ENCODE peak calls at places on chromosomes 5 and 9, in five cellular contexts. One of them, this sample, is unnamed.

GRCh38 chr5:179240561-179240960 is 104.7 kb downstream of the ADAMTS2 start:
- DNase-seq in uterus: peak; percentile 7
- DNase-seq in Peyer's patch: no peak
- DNase-seq in stomach: no peak
- DNase-seq in testis: no peak
- DNase-seq in this sample: no peak

GRCh38 chr9:16521868-16522381 is 348.5 kb downstream of the BNC2 start:
- DNase-seq in uterus: peak; percentile 55
- DNase-seq in Peyer's patch: no peak
- DNase-seq in stomach: no peak
- DNase-seq in testis: no peak
- DNase-seq in this sample: peak; percentile 47

GRCh38 chr9:122860319-122861142 is 32.1 kb upstream of the PDCL start:
- DNase-seq in uterus: no peak
- DNase-seq in Peyer's patch: no peak
- DNase-seq in stomach: no peak
- DNase-seq in testis: no peak
- DNase-seq in this sample: no peak

GRCh38 chr9:38149647-38150046 is 80.6 kb upstream of the SHB start:
- DNase-seq in uterus: no peak
- DNase-seq in Peyer's patch: no peak
- DNase-seq in stomach: no peak
- DNase-seq in testis: no peak
- DNase-seq in this sample: no peak

GRCh38 chr9:124501771-124502320 is 5.4 kb downstream of the NR5A1 start:
- DNase-seq in uterus: no peak
- DNase-seq in Peyer's patch: no peak
- DNase-seq in stomach: no peak
- DNase-seq in testis: no peak
- DNase-seq in this sample: no peak

GRCh38 chr9:75085640-75086039 is 2.3 kb downstream of the NMRK1 start:
- DNase-seq in uterus: no peak
- DNase-seq in Peyer's patch: no peak
- DNase-seq in stomach: no peak
- DNase-seq in testis: no peak
- DNase-seq in this sample: no peak

GRCh38 chr9:73081979-73082657 is 69.5 kb upstream of the ANXA1 start:
- DNase-seq in uterus: no peak
- DNase-seq in Peyer's patch: no peak
- DNase-seq in stomach: no peak
- DNase-seq in testis: peak; percentile 44
- DNase-seq in this sample: peak; percentile 26

GRCh38 chr9:116572095-116572748 is 114.9 kb upstream of the TRIM32 start:
- DNase-seq in uterus: peak; percentile 95
- DNase-seq in Peyer's patch: peak; percentile 42
- DNase-seq in stomach: peak; percentile 93
- DNase-seq in testis: peak; percentile 91
- DNase-seq in this sample: peak; percentile 97

GRCh38 chr9:125633116-125633743 is 73.8 kb downstream of the MAPKAP1 start:
- DNase-seq in uterus: no peak
- DNase-seq in Peyer's patch: no peak
- DNase-seq in stomach: peak; percentile 43
- DNase-seq in testis: no peak
- DNase-seq in this sample: no peak

GRCh38 chr5:95284512-95285405 is at the start of gene MCTP1:
- DNase-seq in uterus: no peak
- DNase-seq in Peyer's patch: no peak
- DNase-seq in stomach: peak; percentile 32
- DNase-seq in testis: peak; percentile 48
- DNase-seq in this sample: no peak

GRCh38 chr5:137778772-137779564 is 24.8 kb upstream of the HNRNPA0 start:
- DNase-seq in uterus: no peak
- DNase-seq in Peyer's patch: no peak
- DNase-seq in stomach: no peak
- DNase-seq in testis: no peak
- DNase-seq in this sample: no peak

GRCh38 chr5:39461007-39461682 is 36.4 kb upstream of the DAB2 start:
- DNase-seq in uterus: no peak
- DNase-seq in Peyer's patch: no peak
- DNase-seq in stomach: peak; percentile 25
- DNase-seq in testis: peak; percentile 20
- DNase-seq in this sample: no peak

GRCh38 chr9:124758691-124759090 is 12.4 kb downstream of the NR6A1 start:
- DNase-seq in uterus: no peak
- DNase-seq in Peyer's patch: no peak
- DNase-seq in stomach: no peak
- DNase-seq in testis: no peak
- DNase-seq in this sample: no peak

GRCh38 chr5:77973253-77973609 is 197.1 kb upstream of the TBCA start:
- DNase-seq in uterus: no peak
- DNase-seq in Peyer's patch: no peak
- DNase-seq in stomach: no peak
- DNase-seq in testis: no peak
- DNase-seq in this sample: no peak

GRCh38 chr9:17881371-17881770 is 302.5 kb downstream of the SH3GL2 start:
- DNase-seq in uterus: no peak
- DNase-seq in Peyer's patch: no peak
- DNase-seq in stomach: no peak
- DNase-seq in testis: no peak
- DNase-seq in this sample: no peak

GRCh38 chr5:35745666-35746065 is 111.0 kb upstream of the IL7R start:
- DNase-seq in uterus: no peak
- DNase-seq in Peyer's patch: no peak
- DNase-seq in stomach: no peak
- DNase-seq in testis: no peak
- DNase-seq in this sample: no peak

GRCh38 chr5:139839918-139840317 is 44.3 kb downstream of the PSD2 start:
- DNase-seq in uterus: no peak
- DNase-seq in Peyer's patch: no peak
- DNase-seq in stomach: no peak
- DNase-seq in testis: no peak
- DNase-seq in this sample: no peak

GRCh38 chr5:2173067-2173466 is 290.3 kb upstream of the IRX4 start:
- DNase-seq in uterus: no peak
- DNase-seq in Peyer's patch: no peak
- DNase-seq in stomach: no peak
- DNase-seq in testis: no peak
- DNase-seq in this sample: no peak

GRCh38 chr9:81578606-81579005 is 110.7 kb downstream of the TLE1 start:
- DNase-seq in uterus: no peak
- DNase-seq in Peyer's patch: no peak
- DNase-seq in stomach: no peak
- DNase-seq in testis: no peak
- DNase-seq in this sample: peak; percentile 27

GRCh38 chr9:72552356-72552755 is 30.9 kb downstream of the TMC1 start:
- DNase-seq in uterus: no peak
- DNase-seq in Peyer's patch: no peak
- DNase-seq in stomach: no peak
- DNase-seq in testis: no peak
- DNase-seq in this sample: no peak

GRCh38 chr5:174688441-174689354 is 35.7 kb upstream of the MSX2 start:
- DNase-seq in uterus: no peak
- DNase-seq in Peyer's patch: no peak
- DNase-seq in stomach: no peak
- DNase-seq in testis: no peak
- DNase-seq in this sample: no peak

GRCh38 chr9:109440797-109441287 is 57.3 kb downstream of the PTPN3 start:
- DNase-seq in uterus: no peak
- DNase-seq in Peyer's patch: peak; percentile 22
- DNase-seq in stomach: peak; percentile 53
- DNase-seq in testis: peak; percentile 50
- DNase-seq in this sample: peak; percentile 93

GRCh38 chr5:115605436-115605835 is 3.2 kb upstream of the TICAM2 start:
- DNase-seq in uterus: no peak
- DNase-seq in Peyer's patch: no peak
- DNase-seq in stomach: no peak
- DNase-seq in testis: no peak
- DNase-seq in this sample: no peak

GRCh38 chr9:123996731-123997421 is 14.7 kb upstream of the LHX2 start:
- DNase-seq in uterus: no peak
- DNase-seq in Peyer's patch: peak; percentile 41
- DNase-seq in stomach: peak; percentile 36
- DNase-seq in testis: peak; percentile 50
- DNase-seq in this sample: no peak

GRCh38 chr5:147558826-147559225 is 49.0 kb upstream of the DPYSL3 start:
- DNase-seq in uterus: peak; percentile 65
- DNase-seq in Peyer's patch: no peak
- DNase-seq in stomach: no peak
- DNase-seq in testis: peak; percentile 46
- DNase-seq in this sample: peak; percentile 18

GRCh38 chr9:108476574-108476973 is 379.2 kb downstream of the ACTL7B start:
- DNase-seq in uterus: no peak
- DNase-seq in Peyer's patch: no peak
- DNase-seq in stomach: no peak
- DNase-seq in testis: no peak
- DNase-seq in this sample: no peak

GRCh38 chr5:176806137-176806536 is 4.2 kb upstream of the UNC5A start:
- DNase-seq in uterus: no peak
- DNase-seq in Peyer's patch: no peak
- DNase-seq in stomach: no peak
- DNase-seq in testis: no peak
- DNase-seq in this sample: peak; percentile 38

GRCh38 chr9:124769451-124770358 is 1.4 kb downstream of the NR6A1 start:
- DNase-seq in uterus: peak; percentile 29
- DNase-seq in Peyer's patch: no peak
- DNase-seq in stomach: no peak
- DNase-seq in testis: peak; percentile 30
- DNase-seq in this sample: peak; percentile 47

GRCh38 chr5:132257131-132258101 is at the start of gene PDLIM4:
- DNase-seq in uterus: peak; percentile 78
- DNase-seq in Peyer's patch: peak; percentile 6
- DNase-seq in stomach: no peak
- DNase-seq in testis: peak; percentile 37
- DNase-seq in this sample: no peak

GRCh38 chr5:114427204-114427603 is 65.3 kb downstream of the KCNN2 start:
- DNase-seq in uterus: no peak
- DNase-seq in Peyer's patch: no peak
- DNase-seq in stomach: no peak
- DNase-seq in testis: no peak
- DNase-seq in this sample: no peak
- TF ChIP-seq POLR2A in uterus: no peak
- TF ChIP-seq POLR2A in Peyer's patch: no peak
- TF ChIP-seq POLR2A in stomach: no peak
- TF ChIP-seq POLR2A in testis: no peak
- TF ChIP-seq POLR2A in this sample: no peak

GRCh38 chr5:74364507-74364906 is 276.0 kb downstream of the ENC1 start:
- DNase-seq in uterus: no peak
- DNase-seq in Peyer's patch: no peak
- DNase-seq in stomach: no peak
- DNase-seq in testis: no peak
- DNase-seq in this sample: no peak
- TF ChIP-seq POLR2A in uterus: no peak
- TF ChIP-seq POLR2A in Peyer's patch: no peak
- TF ChIP-seq POLR2A in stomach: no peak
- TF ChIP-seq POLR2A in testis: no peak
- TF ChIP-seq POLR2A in this sample: no peak

DNA sequence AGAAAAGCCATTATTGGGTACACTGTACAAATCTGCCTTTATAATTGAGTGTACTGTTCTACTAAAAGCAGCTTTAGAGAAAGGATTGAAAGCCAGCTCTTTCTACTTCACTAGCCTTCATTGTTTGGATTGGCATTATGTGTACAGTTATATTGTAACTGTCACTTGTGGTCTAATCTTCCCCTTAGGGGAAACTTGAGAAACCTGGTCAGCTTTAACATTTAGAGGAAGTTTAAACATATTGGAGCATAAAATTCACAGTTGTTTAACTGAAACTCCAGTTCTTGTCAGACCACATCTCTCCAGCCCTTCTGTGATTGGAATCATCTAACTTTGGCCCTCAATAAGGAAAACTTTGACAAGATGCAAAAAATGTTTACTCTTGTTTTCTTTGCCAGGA is 24.6 kb downstream of the PIK3R1 start:
- DNase-seq in uterus: no peak
- DNase-seq in Peyer's patch: no peak
- DNase-seq in stomach: no peak
- DNase-seq in testis: no peak
- DNase-seq in this sample: no peak
- TF ChIP-seq POLR2A in uterus: no peak
- TF ChIP-seq POLR2A in Peyer's patch: no peak
- TF ChIP-seq POLR2A in stomach: no peak
- TF ChIP-seq POLR2A in testis: no peak
- TF ChIP-seq POLR2A in this sample: no peak

DNA sequence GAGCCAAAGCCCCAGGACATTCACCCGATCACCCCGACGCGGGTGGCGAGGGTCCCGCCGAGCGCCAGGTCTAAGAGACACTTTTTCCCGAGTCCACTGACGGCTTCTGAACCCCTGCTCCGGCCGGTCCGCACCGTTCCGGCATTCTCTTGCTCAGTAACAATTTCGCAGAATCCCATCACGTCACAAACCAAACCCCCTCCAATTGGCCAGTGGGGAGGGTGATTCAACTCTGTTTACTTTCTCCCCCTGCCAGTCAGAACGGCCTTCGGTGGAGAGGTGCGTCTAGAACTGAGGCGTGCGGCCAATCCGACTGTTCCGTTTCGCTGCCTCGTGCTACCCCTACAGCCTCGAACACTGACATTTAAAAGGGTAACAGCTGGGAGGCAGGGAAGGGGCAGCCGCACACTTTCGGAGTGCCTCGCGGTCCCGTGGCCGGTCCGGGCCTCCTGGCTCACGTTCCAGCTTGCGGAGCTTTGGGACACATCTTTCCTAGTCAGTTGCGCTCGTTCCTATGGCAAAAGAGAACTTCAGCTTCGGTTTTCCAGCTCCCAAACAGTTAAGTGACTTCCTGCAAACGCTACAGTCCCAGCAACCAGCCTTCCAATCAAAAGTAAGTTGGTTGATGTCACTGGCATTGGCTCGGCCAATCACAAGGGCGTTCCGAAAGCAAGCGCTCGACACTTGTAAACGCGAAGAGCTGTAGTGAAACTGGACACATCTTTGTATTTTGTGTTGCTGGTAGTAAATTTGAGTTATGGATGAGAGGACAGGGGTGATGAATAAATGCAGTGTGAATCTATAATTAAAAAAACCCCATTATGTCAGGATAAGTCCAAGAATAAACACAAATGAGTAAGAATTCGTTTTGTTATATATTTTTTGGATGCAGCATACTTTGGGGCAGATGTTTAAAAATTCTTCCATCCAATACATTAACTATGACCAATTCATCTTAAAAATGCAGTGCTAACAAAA is at the start of gene KLF9:
- DNase-seq in uterus: peak; percentile 93
- DNase-seq in Peyer's patch: peak; percentile 95
- DNase-seq in stomach: peak; percentile 94
- DNase-seq in testis: peak; percentile 98
- DNase-seq in this sample: peak; percentile 99
- TF ChIP-seq POLR2A in uterus: peak; percentile 97
- TF ChIP-seq POLR2A in Peyer's patch: peak; percentile 89
- TF ChIP-seq POLR2A in stomach: peak; percentile 98
- TF ChIP-seq POLR2A in testis: peak; percentile 73
- TF ChIP-seq POLR2A in this sample: peak; percentile 12

This sample was measured in H54.